ENCODE peak calls at places on chromosome 19, in five cellular contexts. S is cardiac muscle cell, U is BJ, B is breast epithelium, O is omental fat pad. H is an unnamed sample.

GRCh38 chr19:16382775-16383543 is 58.3 kb downstream of the KLF2 start:
- DNase-seq in U (peak), O (peak), B (peak), S (peak), H (peak)

GRCh38 chr19:18586311-18586710 is 2.3 kb upstream of the REX1BD start:
- DNase-seq in U (no peak), O (no peak), S (no peak), B (no peak), H (no peak)

GRCh38 chr19:39400997-39401548 is 5.6 kb upstream of the ZFP36 start:
- DNase-seq in S (no peak), B (no peak), U (no peak), O (no peak), H (no peak)

GRCh38 chr19:33443638-33444195 is 70.2 kb downstream of the CEBPG start:
- DNase-seq in S (no peak), U (no peak), O (no peak), B (no peak), H (no peak)

GRCh38 chr19:47537493-47537892 is 22.6 kb upstream of the NAPA start:
- DNase-seq in O (no peak), U (no peak), B (no peak), S (no peak), H (no peak)

GRCh38 chr19:54517483-54517882 is 14.9 kb downstream of the LAIR2 start:
- DNase-seq in O (no peak), B (peak), S (peak), U (no peak), H (no peak)

GRCh38 chr19:18379803-18380747 is 5.9 kb upstream of the GDF15 start:
- DNase-seq in S (no peak), B (peak), O (peak), U (peak), H (no peak)

GRCh38 chr19:34712606-34713261 is 21.3 kb upstream of the ZNF181 start:
- DNase-seq in B (no peak), S (peak), U (peak), O (no peak), H (no peak)

GRCh38 chr19:55809381-55810058 is 22.3 kb downstream of the NLRP11 start:
- DNase-seq in B (no peak), O (no peak), S (no peak), U (no peak), H (no peak)

GRCh38 chr19:16045893-16046292 is 30.4 kb upstream of the TPM4 start:
- DNase-seq in O (no peak), S (no peak), B (no peak), U (no peak), H (no peak)

GRCh38 chr19:16756649-16757048 is 37.0 kb downstream of the NWD1 start:
- DNase-seq in U (no peak), B (no peak), S (no peak), O (no peak), H (no peak)

GRCh38 chr19:51439021-51439465 is 19.2 kb downstream of the SIGLEC8 start:
- DNase-seq in B (no peak), S (peak), U (no peak), O (no peak), H (no peak)

GRCh38 chr19:33898062-33898677 is 101.5 kb downstream of the KCTD15 start:
- DNase-seq in S (no peak), B (no peak), U (no peak), O (no peak), H (no peak)

GRCh38 chr19:52535831-52536800 is 8.6 kb downstream of the ZNF808 start:
- DNase-seq in O (peak), B (peak), S (peak), U (peak), H (peak)

GRCh38 chr19:52936151-52936957 is 13.1 kb upstream of the ZNF888 start:
- DNase-seq in O (no peak), S (no peak), U (no peak), B (no peak), H (no peak)

GRCh38 chr19:32464279-32464678 is 58.7 kb downstream of the DPY19L3 start:
- DNase-seq in B (no peak), S (no peak), U (no peak), O (no peak), H (no peak)

GRCh38 chr19:50465000-50465399 is 11.3 kb upstream of the EMC10 start:
- DNase-seq in S (no peak), O (no peak), B (no peak), U (no peak), H (no peak)

DNA sequence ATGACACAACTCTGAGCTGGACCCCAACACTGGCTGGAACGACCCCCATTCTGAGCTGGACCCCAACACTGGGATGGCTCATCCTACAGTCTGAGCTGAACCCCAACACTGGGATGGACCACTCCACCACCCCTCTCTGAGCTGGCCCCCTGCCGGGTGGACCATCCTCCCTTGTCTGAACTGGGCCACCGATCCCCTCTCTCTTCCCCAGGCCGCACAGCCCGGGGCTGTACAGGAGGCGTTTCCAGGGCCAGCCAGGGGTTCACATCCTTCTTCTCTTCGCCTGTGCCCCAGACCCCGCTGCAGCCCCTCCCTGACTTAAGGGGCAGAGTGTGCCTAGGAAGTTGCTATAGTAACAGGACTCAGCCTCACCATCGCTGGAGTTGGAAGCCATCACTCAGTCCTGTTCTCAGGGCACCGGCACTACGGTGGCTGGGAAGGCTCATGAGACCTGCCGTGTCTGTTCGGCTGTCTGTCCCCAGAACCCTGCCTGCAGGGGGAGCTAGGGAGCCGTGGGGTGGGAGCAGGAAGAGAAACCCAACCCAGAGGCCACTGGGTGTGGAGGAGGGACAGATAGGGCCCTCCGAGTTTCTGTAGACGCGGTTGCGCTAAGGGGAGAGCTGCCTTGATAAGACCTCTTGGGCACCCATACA is 3.7 kb downstream of the PRKACA start:
- DNase-seq in U (no peak), B (no peak), S (no peak), O (no peak), H (no peak)
- TF ChIP-seq CTCF in U (peak), B (no peak), S (peak), O (no peak), H (peak)

GRCh38 chr19:5921777-5922176 is 7.7 kb downstream of the CAPS start:
- DNase-seq in B (no peak), S (no peak), U (no peak), O (no peak), H (no peak)

GRCh38 chr19:5927439-5927821 is 13.4 kb downstream of the CAPS start:
- DNase-seq in B (no peak), O (no peak), U (no peak), S (no peak), H (no peak)

GRCh38 chr19:5925830-5926459 is 11.9 kb downstream of the CAPS start:
- DNase-seq in B (no peak), O (no peak), U (no peak), S (no peak), H (no peak)

GRCh38 chr19:5926641-5927438 is 12.8 kb downstream of the CAPS start:
- DNase-seq in O (no peak), S (no peak), U (peak), B (peak), H (no peak)

GRCh38 chr19:5923356-5923755 is 9.3 kb downstream of the CAPS start:
- DNase-seq in O (no peak), S (no peak), B (no peak), U (no peak), H (no peak)
- TF ChIP-seq CTCF in O (no peak), S (no peak), B (no peak), U (no peak), H (no peak)

GRCh38 chr19:57686727-57687126 is 5.0 kb downstream of the ZNF551 start:
- DNase-seq in O (no peak), B (no peak), S (no peak), U (no peak), H (no peak)
- TF ChIP-seq CTCF in O (no peak), B (no peak), S (no peak), U (no peak), H (no peak)

GRCh38 chr19:45779231-45780145 is 2.8 kb downstream of the DMPK start:
- DNase-seq in S (peak), B (peak), U (no peak), O (peak), H (peak)
- TF ChIP-seq CTCF in S (peak), B (peak), U (peak), O (no peak), H (peak)

GRCh38 chr19:30666301-30666803 is 294.2 kb downstream of the ZNF536 start:
- DNase-seq in B (no peak), O (no peak), S (peak), U (no peak), H (peak)

GRCh38 chr19:30665449-30665848 is 293.3 kb downstream of the ZNF536 start:
- DNase-seq in O (no peak), B (no peak), S (no peak), U (no peak), H (no peak)

GRCh38 chr19:30662211-30662861 is 290.2 kb downstream of the ZNF536 start:
- DNase-seq in S (no peak), O (no peak), B (no peak), U (no peak), H (peak)

GRCh38 chr19:30667227-30667626 is 295.0 kb downstream of the ZNF536 start:
- DNase-seq in S (no peak), U (no peak), B (no peak), O (no peak), H (peak)

GRCh38 chr19:30664358-30665058 is 292.3 kb downstream of the ZNF536 start:
- DNase-seq in U (no peak), B (no peak), O (no peak), S (peak), H (peak)
- TF ChIP-seq CTCF in U (peak), B (no peak), O (no peak), S (peak), H (peak)

DNA sequence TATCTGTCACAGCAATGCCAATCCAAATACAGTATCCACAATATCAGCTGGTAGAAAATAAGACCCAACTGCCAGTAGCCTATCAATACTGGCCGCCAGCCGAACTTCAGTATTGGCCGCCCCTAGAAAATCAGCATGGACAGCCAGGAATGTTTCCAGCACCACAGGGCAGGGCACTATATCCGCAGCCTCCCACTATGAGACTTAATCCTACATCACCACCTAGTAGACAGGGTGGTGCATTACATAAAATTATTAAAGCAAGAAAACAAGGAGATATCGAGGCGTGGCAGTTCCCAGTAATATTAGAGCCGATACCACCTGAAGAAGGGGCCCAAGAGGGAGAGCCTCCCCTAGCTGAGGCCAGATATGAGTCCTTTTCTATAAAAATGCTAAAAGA is 111.3 kb downstream of the ZNF486 start:
- DNase-seq in O (no peak), S (no peak), B (peak), U (no peak), H (no peak)
- TF ChIP-seq CTCF in O (no peak), S (no peak), B (peak), U (no peak), H (peak)

GRCh38 chr19:7596191-7596937 is 701 bp downstream of the CAMSAP3 start:
- DNase-seq in O (no peak), U (no peak), S (no peak), B (no peak), H (no peak)

GRCh38 chr19:7600721-7601120 is 5.1 kb downstream of the CAMSAP3 start:
- DNase-seq in O (no peak), B (no peak), S (no peak), U (no peak), H (no peak)

GRCh38 chr19:7598180-7598579 is 2.5 kb downstream of the CAMSAP3 start:
- DNase-seq in S (no peak), U (no peak), B (no peak), O (no peak), H (no peak)

GRCh38 chr19:7595466-7596133 is at the start of gene CAMSAP3:
- DNase-seq in O (no peak), B (no peak), U (peak), S (peak), H (no peak)

DNA sequence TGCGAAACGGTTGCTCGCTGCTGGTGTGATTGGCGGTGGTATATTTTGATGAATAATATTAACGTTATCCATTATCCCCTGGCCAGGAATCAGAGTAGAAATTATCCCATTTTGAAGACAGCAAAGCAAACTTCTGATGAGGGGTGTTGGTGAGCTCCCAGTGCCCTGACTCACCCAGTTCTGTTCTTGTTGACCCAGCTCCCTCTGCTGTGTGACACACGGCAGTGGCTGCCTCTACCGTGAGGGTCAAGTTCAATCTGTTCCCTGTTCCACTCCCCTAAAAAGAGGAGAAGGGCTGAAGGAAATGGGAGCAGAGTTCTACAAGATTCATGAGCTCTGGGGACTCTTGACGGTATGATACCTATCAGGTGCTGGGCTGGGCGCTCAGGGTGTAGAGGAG is 2.0 kb downstream of the CAMSAP3 start:
- DNase-seq in S (no peak), U (no peak), B (no peak), O (no peak), H (no peak)
- TF ChIP-seq CTCF in S (no peak), U (no peak), B (no peak), O (no peak), H (no peak)

GRCh38 chr19:2460245-2460644 is 3.5 kb upstream of the LMNB2 start:
- DNase-seq in B (no peak), S (no peak), O (no peak), U (no peak), H (no peak)

GRCh38 chr19:2458054-2458453 is 1.3 kb upstream of the LMNB2 start:
- DNase-seq in U (no peak), O (no peak), S (no peak), B (no peak), H (no peak)

GRCh38 chr19:2462635-2463421 is 6.1 kb upstream of the LMNB2 start:
- DNase-seq in S (peak), B (peak), O (peak), U (peak), H (no peak)

GRCh38 chr19:2464389-2464788 is 7.6 kb upstream of the LMNB2 start:
- DNase-seq in O (no peak), B (no peak), S (no peak), U (no peak), H (no peak)

DNA sequence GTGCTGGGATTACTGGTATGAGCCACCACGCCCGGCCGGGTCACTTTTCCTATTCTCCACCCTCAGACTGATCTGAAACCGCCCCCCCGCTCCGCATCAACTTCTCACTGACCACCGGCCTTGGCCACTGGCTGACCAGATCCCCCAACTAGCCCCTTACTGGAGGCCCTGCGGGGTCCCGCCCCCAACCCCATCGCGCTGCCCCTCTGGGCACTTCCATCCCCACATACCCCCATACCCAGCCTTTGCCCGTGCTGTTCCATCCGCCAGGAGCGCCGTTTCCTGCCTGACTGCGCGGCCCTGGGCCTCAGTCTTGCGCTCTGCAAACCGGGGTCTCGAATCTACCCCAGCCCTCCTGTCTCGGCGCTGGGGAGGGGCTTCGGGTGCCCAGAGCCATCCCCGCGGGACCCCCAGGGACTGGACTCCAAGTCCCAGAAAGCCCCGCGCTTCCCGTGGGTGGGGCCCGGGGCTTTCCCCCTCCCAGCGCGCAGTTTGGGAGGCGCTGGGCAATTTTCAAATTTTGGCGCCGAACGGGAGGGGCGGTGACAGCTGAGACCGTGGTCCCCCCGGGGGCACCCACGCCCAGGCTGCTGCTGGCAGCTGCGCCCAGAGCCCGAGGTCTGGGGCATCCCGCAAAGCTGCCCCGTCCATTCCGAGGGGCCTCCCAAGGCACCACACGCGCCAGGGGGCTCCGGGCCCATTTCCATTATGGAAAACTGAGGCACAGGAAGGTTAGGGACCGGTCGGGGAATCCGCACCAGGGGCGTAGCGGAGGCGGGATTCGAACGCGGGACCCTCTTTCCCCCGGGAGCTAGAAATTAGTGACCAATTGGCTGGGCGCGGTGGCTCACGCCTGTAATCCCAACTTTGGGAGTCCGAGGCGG is 5.2 kb upstream of the LMNB2 start:
- DNase-seq in O (no peak), U (no peak), S (peak), B (no peak), H (no peak)
- TF ChIP-seq CTCF in O (no peak), U (peak), S (peak), B (peak), H (no peak)

GRCh38 chr19:42108527-42109389 is 23.5 kb downstream of the POU2F2 start:
- DNase-seq in O (peak), S (peak), U (no peak), B (no peak), H (peak)
- TF ChIP-seq CTCF in O (no peak), S (peak), U (peak), B (peak), H (peak)

H was measured in type B pancreatic cell.